ENCODE peak calls at places on chromosomes 3 and 15, in nine cellular contexts. F is foreskin fibroblast; S is GM04504; D is nucleus accumbens; N is HTR-8/SVneo; I is effector CD4-positive, alpha-beta T cell; P is glutamatergic neuron; U is astrocyte of the spinal cord; R is BJ. Z is an unnamed sample.

GRCh38 chr3:136755192-136755591 is 3.0 kb upstream of the STAG1 start:
- DNase-seq in D (no peak), I (no peak), F (no peak), N (no peak), S (no peak), R (no peak), P (no peak), U (no peak), Z (no peak)

GRCh38 chr15:35134269-35134668 is 49.2 kb upstream of the NANOGP8 start:
- DNase-seq in P (no peak), F (no peak), S (no peak), D (no peak), U (no peak), R (no peak), I (no peak), N (no peak), Z (no peak)

GRCh38 chr15:67836477-67836876 is 3.4 kb downstream of the RNU6-1 start:
- DNase-seq in D (peak), P (peak), S (no peak), N (no peak), F (no peak), R (no peak), I (peak), U (peak), Z (peak)

GRCh38 chr3:23620044-23620443 is 185.7 kb upstream of the UBE2E1 start:
- DNase-seq in U (no peak), N (no peak), P (no peak), I (no peak), S (no peak), R (no peak), F (no peak), D (no peak), Z (no peak)

GRCh38 chr3:185960518-185961288 is 22.9 kb upstream of the TRA2B start:
- DNase-seq in R (no peak), D (no peak), I (no peak), F (no peak), S (no peak), U (no peak), N (no peak), P (no peak), Z (no peak)

GRCh38 chr15:77538011-77538410 is 94.7 kb downstream of the LINGO1 start:
- DNase-seq in D (peak), U (no peak), P (no peak), S (no peak), R (no peak), I (no peak), N (no peak), F (no peak), Z (no peak)

GRCh38 chr15:48992545-48992944 is 28.8 kb upstream of the SHC4 start:
- DNase-seq in D (no peak), R (no peak), U (no peak), S (no peak), P (no peak), I (no peak), N (no peak), F (no peak), Z (no peak)

GRCh38 chr15:101167791-101168462 is 83.9 kb downstream of the CHSY1 start:
- DNase-seq in F (peak), I (peak), R (peak), D (no peak), U (peak), P (no peak), N (peak), S (peak), Z (peak)

GRCh38 chr3:96755519-96755918 is 58.9 kb upstream of the EPHA6 start:
- DNase-seq in R (no peak), F (no peak), S (no peak), D (no peak), N (no peak), P (no peak), U (no peak), I (no peak), Z (no peak)

GRCh38 chr3:15097889-15098288 is 1.1 kb downstream of the RBSN start:
- DNase-seq in R (no peak), P (no peak), D (no peak), S (no peak), U (peak), I (no peak), F (no peak), N (no peak), Z (no peak)

GRCh38 chr3:123098411-123099330 is 31.8 kb downstream of the PDIA5 start:
- DNase-seq in S (no peak), R (no peak), N (no peak), U (no peak), F (no peak), P (no peak), D (no peak), I (no peak), Z (peak)

GRCh38 chr15:39140060-39140604 is 440.7 kb upstream of the THBS1 start:
- DNase-seq in S (peak), D (no peak), I (no peak), P (peak), U (peak), R (no peak), N (peak), F (peak), Z (peak)

GRCh38 chr3:128861491-128861890 is 17.9 kb upstream of the ACAD9 start:
- DNase-seq in N (no peak), S (no peak), F (no peak), R (no peak), I (no peak), D (no peak), U (no peak), P (no peak), Z (no peak)

GRCh38 chr15:39685999-39686613 is 96.5 kb downstream of the FSIP1 start:
- DNase-seq in P (peak), R (no peak), U (peak), I (peak), N (peak), D (no peak), F (peak), S (no peak), Z (peak)

GRCh38 chr3:28612232-28612631 is 263.6 kb upstream of the AZI2 start:
- DNase-seq in R (no peak), F (no peak), P (no peak), D (no peak), N (no peak), I (no peak), U (no peak), S (no peak), Z (no peak)

GRCh38 chr3:54780336-54780735 is 147.5 kb downstream of the LRTM1 start:
- DNase-seq in R (peak), U (no peak), P (no peak), S (peak), N (no peak), D (no peak), I (no peak), F (no peak), Z (no peak)